ENCODE peak calls at places on chromosomes 16 and 17, in five cellular contexts. O is progenitor cell of endocrine pancreas, M is cardiac fibroblast, T is HFFc6, N is fibroblast of pulmonary artery. X is an unnamed sample.
A peak's percentile ranks its signal among the peaks of the same experiment; 100 is the strongest.

GRCh38 chr17:50062323-50063243 is 6.7 kb downstream of the ITGA3 start:
- DNase-seq in O (no peak), M (peak; percentile 89), T (peak; percentile 92), N (peak; percentile 79), X (peak; percentile 61)

GRCh38 chr17:44919885-44920564 is 4.7 kb upstream of the GFAP start:
- DNase-seq in O (peak; percentile 64), M (peak; percentile 87), T (peak; percentile 76), N (peak; percentile 87), X (peak; percentile 37)

GRCh38 chr17:29084476-29085148 is 41.7 kb downstream of the PIPOX start:
- DNase-seq in O (no peak), M (no peak), T (no peak), N (no peak), X (no peak)

GRCh38 chr16:86067936-86068335 is 169.0 kb downstream of the IRF8 start:
- DNase-seq in O (no peak), M (no peak), T (no peak), N (no peak), X (no peak)

GRCh38 chr16:87060026-87060986 is 256.9 kb downstream of the C16orf95 start:
- DNase-seq in O (no peak), M (peak; percentile 82), T (peak; percentile 11), N (peak; percentile 71), X (no peak)

GRCh38 chr16:10625595-10626357 is 45.4 kb upstream of the EMP2 start:
- DNase-seq in O (no peak), M (peak; percentile 32), T (no peak), N (no peak), X (no peak)

GRCh38 chr17:79272666-79273219 is 198.1 kb downstream of the ENGASE start:
- DNase-seq in O (no peak), M (peak; percentile 11), T (no peak), N (peak; percentile 7), X (no peak)

GRCh38 chr17:45149037-45149668 is 878 bp downstream of the HEXIM1 start:
- DNase-seq in O (peak; percentile 81), M (peak; percentile 80), T (peak; percentile 72), N (peak; percentile 81), X (no peak)

GRCh38 chr17:59401725-59402124 is 70.3 kb downstream of the YPEL2 start:
- DNase-seq in O (no peak), M (no peak), T (no peak), N (no peak), X (no peak)

GRCh38 chr17:55717898-55718735 is 4.5 kb downstream of the TMEM100 start:
- DNase-seq in O (peak; percentile 64), M (peak; percentile 87), T (peak; percentile 52), N (peak; percentile 80), X (no peak)

GRCh38 chr16:54582631-54583250 is 296.2 kb upstream of the IRX3 start:
- DNase-seq in O (no peak), M (no peak), T (no peak), N (no peak), X (no peak)

GRCh38 chr16:81600275-81600674 is 155.7 kb downstream of the CMIP start:
- DNase-seq in O (no peak), M (peak; percentile 59), T (peak; percentile 69), N (peak; percentile 73), X (no peak)

GRCh38 chr17:37079735-37080134 is 131.0 kb downstream of the AATF start:
- DNase-seq in O (no peak), M (peak; percentile 85), T (peak; percentile 10), N (peak; percentile 79), X (peak; percentile 11)

GRCh38 chr16:31201511-31202401 is 804 bp downstream of the PYCARD start:
- DNase-seq in O (peak; percentile 32), M (no peak), T (no peak), N (no peak), X (no peak)

GRCh38 chr17:78173025-78173715 is 4.8 kb downstream of the SYNGR2 start:
- DNase-seq in O (no peak), M (no peak), T (no peak), N (no peak), X (no peak)

GRCh38 chr17:14717849-14718248 is 417.0 kb downstream of the HS3ST3B1 start:
- DNase-seq in O (no peak), M (no peak), T (no peak), N (no peak), X (no peak)

GRCh38 chr16:66366433-66367299 is at the start of gene CDH5:
- DNase-seq in O (no peak), M (peak; percentile 66), T (no peak), N (peak; percentile 89), X (no peak)

GRCh38 chr16:69301861-69302260 is 9.3 kb upstream of the VPS4A start:
- DNase-seq in O (no peak), M (no peak), T (no peak), N (no peak), X (no peak)

GRCh38 chr16:61263400-61263799 is 772.8 kb downstream of the CDH8 start:
- DNase-seq in O (no peak), M (no peak), T (no peak), N (no peak), X (no peak)

GRCh38 chr16:57801098-57801855 is 1.0 kb downstream of the KIFC3 start:
- DNase-seq in O (no peak), M (peak; percentile 82), T (peak; percentile 77), N (peak; percentile 69), X (no peak)

DNA sequence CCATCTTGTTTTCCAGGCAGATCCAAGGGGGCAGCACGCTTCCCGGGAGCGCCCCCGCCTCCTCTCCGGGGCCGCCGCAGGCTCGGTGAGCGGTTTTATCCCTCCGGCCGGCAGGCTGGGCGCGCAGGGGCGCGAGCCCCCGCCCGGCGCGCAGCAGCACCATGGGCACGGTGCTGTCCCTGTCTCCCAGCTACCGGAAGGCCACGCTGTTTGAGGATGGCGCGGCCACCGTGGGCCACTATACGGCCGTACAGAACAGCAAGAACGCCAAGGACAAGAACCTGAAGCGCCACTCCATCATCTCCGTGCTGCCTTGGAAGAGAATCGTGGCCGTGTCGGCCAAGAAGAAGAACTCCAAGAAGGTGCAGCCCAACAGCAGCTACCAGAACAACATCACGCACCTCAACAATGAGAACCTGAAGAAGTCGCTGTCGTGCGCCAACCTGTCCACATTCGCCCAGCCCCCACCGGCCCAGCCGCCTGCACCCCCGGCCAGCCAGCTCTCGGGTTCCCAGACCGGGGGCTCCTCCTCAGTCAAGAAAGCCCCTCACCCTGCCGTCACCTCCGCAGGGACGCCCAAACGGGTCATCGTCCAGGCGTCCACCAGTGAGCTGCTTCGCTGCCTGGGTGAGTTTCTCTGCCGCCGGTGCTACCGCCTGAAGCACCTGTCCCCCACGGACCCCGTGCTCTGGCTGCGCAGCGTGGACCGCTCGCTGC is 825 bp downstream of the CDK5R1 start:
- DNase-seq in O (no peak), M (peak; percentile 13), T (no peak), N (no peak), X (no peak)
- TF ChIP-seq CTCF in O (no peak), M (no peak), T (no peak), N (no peak), X (no peak)

DNA sequence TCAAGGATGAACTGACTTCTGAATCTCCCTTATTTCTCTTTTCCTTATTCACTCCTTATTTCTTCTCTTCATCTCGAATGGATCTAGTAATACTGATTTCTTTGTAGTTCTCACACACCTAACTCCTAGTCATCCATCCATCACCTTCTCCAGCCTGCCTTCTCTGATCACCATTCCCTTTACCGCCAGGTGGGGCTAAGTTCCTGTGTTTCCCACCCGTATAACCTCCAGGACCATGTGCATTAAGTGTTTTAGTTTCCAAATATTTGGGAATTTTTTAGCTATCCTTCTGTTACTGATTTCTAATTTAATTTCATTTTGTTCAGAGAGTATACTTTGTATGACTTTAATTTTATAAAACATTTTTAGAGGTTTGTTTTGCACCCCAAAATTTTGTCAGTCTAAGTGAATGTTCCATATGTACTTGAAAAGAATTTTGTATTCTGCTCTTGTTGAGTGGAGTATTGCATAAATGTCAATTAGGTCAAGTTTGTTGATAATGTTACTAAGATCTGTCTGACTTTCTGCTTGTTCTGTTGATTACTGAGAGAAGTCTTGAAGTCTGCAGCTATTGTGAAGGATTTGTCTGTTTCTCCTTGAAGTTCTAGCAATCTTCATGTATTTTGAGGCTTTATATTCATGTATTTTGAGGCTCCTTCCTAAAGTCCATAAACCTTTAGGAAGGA is 8.8 kb downstream of the BPTF start:
- DNase-seq in O (no peak), M (no peak), T (no peak), N (no peak), X (no peak)
- TF ChIP-seq CTCF in O (peak; percentile 53), M (no peak), T (peak; percentile 56), N (no peak), X (no peak)

GRCh38 chr17:8120520-8121443 is 2.5 kb upstream of the ALOXE3 start:
- DNase-seq in O (peak; percentile 50), M (peak; percentile 87), T (peak; percentile 66), N (peak; percentile 73), X (no peak)
- TF ChIP-seq CTCF in O (peak; percentile 47), M (peak; percentile 59), T (peak; percentile 76), N (peak; percentile 33), X (peak; percentile 24)

DNA sequence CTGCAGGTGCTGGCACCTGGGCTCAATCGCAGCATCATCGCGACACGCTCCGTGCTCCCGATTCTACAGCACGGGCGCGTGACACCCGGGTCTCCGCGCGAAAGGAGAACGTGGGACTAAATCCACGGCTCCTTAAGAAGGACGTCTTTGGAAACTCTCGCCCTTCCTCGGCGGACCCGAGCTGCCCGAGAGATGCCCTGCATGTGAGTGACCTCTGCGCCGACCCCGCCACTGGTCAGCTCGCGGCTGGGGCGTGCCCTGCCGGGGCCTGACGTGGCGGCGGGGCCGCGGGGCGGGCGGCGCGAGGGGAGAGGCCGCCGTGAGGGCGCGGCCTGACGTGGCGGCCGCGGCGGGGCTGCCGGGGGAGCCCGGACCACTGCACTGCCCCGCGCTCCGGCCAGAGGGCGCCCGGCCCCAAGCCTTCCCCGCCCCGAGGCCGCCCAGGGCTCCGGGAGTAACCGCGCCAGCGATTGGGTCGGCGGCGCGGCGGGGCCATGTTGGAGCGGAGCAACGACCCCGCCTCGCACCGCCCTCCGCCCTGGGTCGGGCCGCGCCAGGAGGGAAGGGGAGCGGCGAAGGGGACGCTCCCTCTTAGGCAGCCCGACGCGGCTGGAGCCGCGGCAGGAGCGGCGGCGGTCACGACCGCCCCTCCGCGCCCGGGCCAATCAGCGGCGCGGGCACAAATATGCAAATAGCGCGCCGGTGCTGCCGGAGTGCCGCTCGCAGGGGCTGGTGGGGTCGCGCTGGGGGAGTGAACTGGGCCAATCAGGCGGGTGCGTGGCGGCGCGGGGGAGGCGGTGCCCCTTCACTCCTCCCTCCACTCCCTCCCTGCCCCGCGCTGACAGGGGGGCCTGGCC is 75.6 kb downstream of the CHD9 start:
- DNase-seq in O (peak; percentile 96), M (peak; percentile 93), T (peak; percentile 93), N (peak; percentile 97), X (peak; percentile 79)
- TF ChIP-seq CTCF in O (peak; percentile 57), M (peak; percentile 27), T (peak; percentile 72), N (peak; percentile 24), X (peak; percentile 52)

GRCh38 chr16:352547-353403 is at the start of gene AXIN1:
- DNase-seq in O (peak; percentile 100), M (peak; percentile 94), T (peak; percentile 90), N (peak; percentile 94), X (peak; percentile 37)
- TF ChIP-seq CTCF in O (peak; percentile 62), M (peak; percentile 22), T (peak; percentile 68), N (peak; percentile 4), X (peak; percentile 39)